ENCODE peak calls at places on chromosome 16, in four cellular contexts. One of them, this sample, is unnamed.

GRCh38 chr16:83137326-83137770 is 510.6 kb downstream of the CDH13 start:
- DNase-seq in IMR-90: peak
- DNase-seq in K562: no peak
- DNase-seq in HepG2: peak
- DNase-seq in this sample: no peak

GRCh38 chr16:50251375-50252081 is 14.8 kb upstream of the ADCY7 start:
- DNase-seq in IMR-90: peak
- DNase-seq in K562: no peak
- DNase-seq in HepG2: no peak
- DNase-seq in this sample: no peak

GRCh38 chr16:70778901-70779309 is 22.1 kb downstream of the VAC14 start:
- DNase-seq in IMR-90: peak
- DNase-seq in K562: no peak
- DNase-seq in HepG2: peak
- DNase-seq in this sample: no peak

GRCh38 chr16:85310868-85311585 is 198.8 kb upstream of the CIBAR2 start:
- DNase-seq in IMR-90: no peak
- DNase-seq in K562: peak
- DNase-seq in HepG2: no peak
- DNase-seq in this sample: no peak

GRCh38 chr16:16092925-16093624 is 130.2 kb downstream of the ABCC6 start:
- DNase-seq in IMR-90: peak
- DNase-seq in K562: no peak
- DNase-seq in HepG2: no peak
- DNase-seq in this sample: no peak

GRCh38 chr16:67645397-67646121 is 615 bp downstream of the CARMIL2 start:
- DNase-seq in IMR-90: no peak
- DNase-seq in K562: no peak
- DNase-seq in HepG2: no peak
- DNase-seq in this sample: no peak

GRCh38 chr16:1208239-1208830 is 16.7 kb downstream of the TPSG1 start:
- DNase-seq in IMR-90: no peak
- DNase-seq in K562: no peak
- DNase-seq in HepG2: no peak
- DNase-seq in this sample: no peak

GRCh38 chr16:24367186-24367585 is 111.1 kb downstream of the CACNG3 start:
- DNase-seq in IMR-90: no peak
- DNase-seq in K562: no peak
- DNase-seq in HepG2: no peak
- DNase-seq in this sample: no peak

GRCh38 chr16:578870-579405 is 9.2 kb downstream of the PIGQ start:
- DNase-seq in IMR-90: peak
- DNase-seq in K562: peak
- DNase-seq in HepG2: peak
- DNase-seq in this sample: no peak

GRCh38 chr16:71351558-71351901 is 7.0 kb upstream of the CALB2 start:
- DNase-seq in IMR-90: no peak
- DNase-seq in K562: no peak
- DNase-seq in HepG2: no peak
- DNase-seq in this sample: no peak

GRCh38 chr16:65751622-65752598 is 614.6 kb upstream of the CDH5 start:
- DNase-seq in IMR-90: no peak
- DNase-seq in K562: no peak
- DNase-seq in HepG2: no peak
- DNase-seq in this sample: no peak

GRCh38 chr16:81276323-81276722 is 37.8 kb downstream of the BCO1 start:
- DNase-seq in IMR-90: no peak
- DNase-seq in K562: no peak
- DNase-seq in HepG2: no peak
- DNase-seq in this sample: no peak

GRCh38 chr16:87003414-87003755 is 313.8 kb downstream of the C16orf95 start:
- DNase-seq in IMR-90: peak
- DNase-seq in K562: no peak
- DNase-seq in HepG2: no peak
- DNase-seq in this sample: no peak

GRCh38 chr16:57612494-57612893 is 15.9 kb upstream of the ADGRG1 start:
- DNase-seq in IMR-90: no peak
- DNase-seq in K562: no peak
- DNase-seq in HepG2: no peak
- DNase-seq in this sample: no peak

GRCh38 chr16:66988197-66988788 is at the start of gene CES4A:
- DNase-seq in IMR-90: peak
- DNase-seq in K562: no peak
- DNase-seq in HepG2: peak
- DNase-seq in this sample: no peak

GRCh38 chr16:52271088-52271487 is 275.9 kb downstream of the TOX3 start:
- DNase-seq in IMR-90: no peak
- DNase-seq in K562: no peak
- DNase-seq in HepG2: no peak
- DNase-seq in this sample: no peak

GRCh38 chr16:85176541-85177447 is 64.5 kb upstream of the CIBAR2 start:
- DNase-seq in IMR-90: peak
- DNase-seq in K562: peak
- DNase-seq in HepG2: no peak
- DNase-seq in this sample: no peak

GRCh38 chr16:26963109-26963508 is 103.6 kb upstream of the C16orf82 start:
- DNase-seq in IMR-90: peak
- DNase-seq in K562: peak
- DNase-seq in HepG2: peak
- DNase-seq in this sample: no peak

GRCh38 chr16:70700101-70701020 is 14.5 kb upstream of the MTSS2 start:
- DNase-seq in IMR-90: no peak
- DNase-seq in K562: no peak
- DNase-seq in HepG2: no peak
- DNase-seq in this sample: no peak

GRCh38 chr16:17155936-17156335 is 314.8 kb downstream of the XYLT1 start:
- DNase-seq in IMR-90: no peak
- DNase-seq in K562: no peak
- DNase-seq in HepG2: no peak
- DNase-seq in this sample: no peak

GRCh38 chr16:48082516-48082915 is 73.3 kb downstream of the ABCC12 start:
- DNase-seq in IMR-90: peak
- DNase-seq in K562: no peak
- DNase-seq in HepG2: no peak
- DNase-seq in this sample: no peak

GRCh38 chr16:46757339-46758050 is 9.4 kb upstream of the MYLK3 start:
- DNase-seq in IMR-90: peak
- DNase-seq in K562: peak
- DNase-seq in HepG2: no peak
- DNase-seq in this sample: no peak

GRCh38 chr16:90048347-90048722 is 28.8 kb downstream of the PRDM7 start:
- DNase-seq in IMR-90: no peak
- DNase-seq in K562: no peak
- DNase-seq in HepG2: no peak
- DNase-seq in this sample: no peak

GRCh38 chr16:78896280-78896679 is 704.3 kb downstream of the MAF start:
- DNase-seq in IMR-90: no peak
- DNase-seq in K562: no peak
- DNase-seq in HepG2: no peak
- DNase-seq in this sample: no peak

GRCh38 chr16:85750021-85750826 is 672 bp downstream of the C16orf74 start:
- DNase-seq in IMR-90: peak
- DNase-seq in K562: peak
- DNase-seq in HepG2: no peak
- DNase-seq in this sample: no peak

GRCh38 chr16:1108299-1109252 is 12.5 kb upstream of the C1QTNF8 start:
- DNase-seq in IMR-90: peak
- DNase-seq in K562: no peak
- DNase-seq in HepG2: no peak
- DNase-seq in this sample: no peak

GRCh38 chr16:3582276-3583165 is 5.3 kb upstream of the NLRC3 start:
- DNase-seq in IMR-90: no peak
- DNase-seq in K562: no peak
- DNase-seq in HepG2: no peak
- DNase-seq in this sample: no peak
- TF ChIP-seq MXI1 in IMR-90: no peak
- TF ChIP-seq MXI1 in K562: no peak
- TF ChIP-seq MXI1 in HepG2: no peak
- TF ChIP-seq MXI1 in this sample: no peak

GRCh38 chr16:68737730-68738590 is 868 bp downstream of the CDH1 start:
- DNase-seq in IMR-90: no peak
- DNase-seq in K562: no peak
- DNase-seq in HepG2: no peak
- DNase-seq in this sample: no peak
- TF ChIP-seq MXI1 in IMR-90: no peak
- TF ChIP-seq MXI1 in K562: no peak
- TF ChIP-seq MXI1 in HepG2: no peak
- TF ChIP-seq MXI1 in this sample: no peak

GRCh38 chr16:73671102-73671501 is 623.2 kb upstream of the ZFHX3 start:
- DNase-seq in IMR-90: no peak
- DNase-seq in K562: no peak
- DNase-seq in HepG2: no peak
- DNase-seq in this sample: no peak

GRCh38 chr16:73672135-73672534 is 624.2 kb upstream of the ZFHX3 start:
- DNase-seq in IMR-90: no peak
- DNase-seq in K562: no peak
- DNase-seq in HepG2: no peak
- DNase-seq in this sample: no peak

GRCh38 chr16:73663720-73664119 is 615.8 kb upstream of the ZFHX3 start:
- DNase-seq in IMR-90: no peak
- DNase-seq in K562: no peak
- DNase-seq in HepG2: no peak
- DNase-seq in this sample: no peak

GRCh38 chr16:73669535-73670274 is 621.8 kb upstream of the ZFHX3 start:
- DNase-seq in IMR-90: no peak
- DNase-seq in K562: no peak
- DNase-seq in HepG2: no peak
- DNase-seq in this sample: no peak
- TF ChIP-seq MXI1 in IMR-90: no peak
- TF ChIP-seq MXI1 in K562: no peak
- TF ChIP-seq MXI1 in HepG2: no peak
- TF ChIP-seq MXI1 in this sample: no peak

GRCh38 chr16:30649725-30650368 is 913 bp upstream of the PRR14 start:
- DNase-seq in IMR-90: no peak
- DNase-seq in K562: no peak
- DNase-seq in HepG2: no peak
- DNase-seq in this sample: no peak
- TF ChIP-seq MXI1 in IMR-90: no peak
- TF ChIP-seq MXI1 in K562: no peak
- TF ChIP-seq MXI1 in HepG2: no peak
- TF ChIP-seq MXI1 in this sample: no peak

GRCh38 chr16:11379420-11379819 is 34.2 kb downstream of the RMI2 start:
- DNase-seq in IMR-90: peak
- DNase-seq in K562: no peak
- DNase-seq in HepG2: no peak
- DNase-seq in this sample: peak
- TF ChIP-seq MXI1 in IMR-90: no peak
- TF ChIP-seq MXI1 in K562: no peak
- TF ChIP-seq MXI1 in HepG2: no peak
- TF ChIP-seq MXI1 in this sample: no peak